ENCODE peak calls at places on chromosome 21, in five cellular contexts. T is GM19239; H is adipocyte; M is activated T-cell treated with anti-CD3 and anti-CD28 coated beads, Interleukin-2, amount 50 U/mL, for 72 hours; I is smooth muscle cell of the brain vasculature. C is an unnamed sample.
A peak's percentile ranks its signal among the peaks of the same experiment; 100 is the strongest.

GRCh38 chr21:32167513-32167912 is 111.3 kb downstream of the MIS18A start:
- DNase-seq in T (no peak), H (no peak), M (no peak), I (no peak), C (no peak)

GRCh38 chr21:25997788-25998611 is 172.6 kb downstream of the APP start:
- DNase-seq in T (no peak), H (no peak), M (no peak), I (no peak), C (no peak)

GRCh38 chr21:16608209-16608830 is 878.5 kb downstream of the USP25 start:
- DNase-seq in T (no peak), H (no peak), M (no peak), I (no peak), C (no peak)

GRCh38 chr21:42636535-42636914 is 16.9 kb upstream of the PDE9A start:
- DNase-seq in T (no peak), H (peak; percentile 93), M (no peak), I (no peak), C (no peak)

GRCh38 chr21:43744725-43745124 is 25.8 kb downstream of the PDXK start:
- DNase-seq in T (no peak), H (no peak), M (no peak), I (no peak), C (no peak)

GRCh38 chr21:28193189-28193588 is 799.5 kb downstream of the LTN1 start:
- DNase-seq in T (no peak), H (no peak), M (no peak), I (no peak), C (no peak)

GRCh38 chr21:16571594-16571993 is 841.8 kb downstream of the USP25 start:
- DNase-seq in T (no peak), H (peak; percentile 19), M (no peak), I (no peak), C (no peak)

GRCh38 chr21:29187939-29188338 is 57.5 kb downstream of the MAP3K7CL start:
- DNase-seq in T (no peak), H (peak; percentile 73), M (no peak), I (no peak), C (no peak)

GRCh38 chr21:35145626-35146236 is 96.6 kb upstream of the RUNX1 start:
- DNase-seq in T (no peak), H (no peak), M (no peak), I (no peak), C (no peak)

GRCh38 chr21:37374026-37374425 is 7.5 kb downstream of the DYRK1A start:
- DNase-seq in T (no peak), H (no peak), M (no peak), I (no peak), C (no peak)

GRCh38 chr21:36635991-36636390 is 62.9 kb upstream of the SIM2 start:
- DNase-seq in T (no peak), H (no peak), M (no peak), I (no peak), C (no peak)

GRCh38 chr21:45405271-45405818 is 380 bp downstream of the COL18A1 start:
- DNase-seq in T (no peak), H (peak; percentile 77), M (peak; percentile 23), I (no peak), C (no peak)

GRCh38 chr21:42163511-42163863 is 55.5 kb upstream of the ABCG1 start:
- DNase-seq in T (no peak), H (no peak), M (no peak), I (no peak), C (no peak)

GRCh38 chr21:37106998-37107397 is 33.9 kb downstream of the TTC3 start:
- DNase-seq in T (no peak), H (no peak), M (no peak), I (no peak), C (no peak)

GRCh38 chr21:17514124-17514481 is 1.3 kb downstream of the CXADR start:
- DNase-seq in T (no peak), H (no peak), M (no peak), I (no peak), C (no peak)

GRCh38 chr21:43687566-43688395 is 28.4 kb downstream of the RRP1B start:
- DNase-seq in T (no peak), H (no peak), M (no peak), I (no peak), C (no peak)

GRCh38 chr21:42594616-42595280 is 58.7 kb upstream of the PDE9A start:
- DNase-seq in T (no peak), H (no peak), M (no peak), I (no peak), C (no peak)

GRCh38 chr21:26385721-26386120 is 187.4 kb downstream of the CYYR1 start:
- DNase-seq in T (no peak), H (peak; percentile 15), M (peak; percentile 12), I (no peak), C (no peak)

GRCh38 chr21:36860736-36861594 is 105.5 kb downstream of the HLCS start:
- DNase-seq in T (no peak), H (peak; percentile 34), M (no peak), I (no peak), C (no peak)

GRCh38 chr21:9755611-9756010 is 765.8 kb upstream of the TPTE start:
- DNase-seq in T (no peak), H (no peak), M (no peak), I (no peak), C (no peak)

GRCh38 chr21:43345746-43346409 is 81.1 kb downstream of the SIK1 start:
- DNase-seq in T (no peak), H (peak; percentile 31), M (peak; percentile 40), I (no peak), C (no peak)

GRCh38 chr21:15034126-15034848 is 30.5 kb downstream of the NRIP1 start:
- DNase-seq in T (no peak), H (peak; percentile 76), M (no peak), I (peak; percentile 15), C (peak; percentile 76)